ENCODE peak calls at places on chromosomes 3 and 15, in nine cellular contexts. O is CD4-positive, alpha-beta T cell; T is kidney; D is A549; C is PC-3; L is CD8-positive, alpha-beta T cell; B is right cardiac atrium; Q is esophagus squamous epithelium; F is stomach. U is an unnamed sample.
A peak's percentile ranks its signal among the peaks of the same experiment; 100 is the strongest.

GRCh38 chr15:38373016-38373415 is 80.9 kb upstream of the FAM98B start:
- DNase-seq in O (no peak), T (no peak), D (no peak), C (peak; percentile 23), L (no peak), B (no peak), Q (no peak), F (no peak), U (no peak)

GRCh38 chr3:147384210-147385058 is 21.9 kb downstream of the ZIC4 start:
- DNase-seq in O (no peak), T (no peak), D (no peak), C (no peak), L (no peak), B (no peak), Q (no peak), F (no peak), U (no peak)

GRCh38 chr15:58515807-58516206 is 84.0 kb downstream of the LIPC start:
- DNase-seq in O (no peak), T (no peak), D (no peak), C (no peak), L (no peak), B (no peak), Q (no peak), F (no peak), U (no peak)

GRCh38 chr15:74352393-74352910 is 15.0 kb downstream of the CYP11A1 start:
- DNase-seq in O (no peak), T (no peak), D (no peak), C (no peak), L (no peak), B (no peak), Q (no peak), F (no peak), U (no peak)

GRCh38 chr15:58433597-58434333 is 2.0 kb downstream of the LIPC start:
- DNase-seq in O (no peak), T (no peak), D (no peak), C (no peak), L (no peak), B (no peak), Q (no peak), F (no peak), U (no peak)

GRCh38 chr3:127377801-127378442 is 90.1 kb upstream of the PRR20G start:
- DNase-seq in O (no peak), T (peak; percentile 37), D (no peak), C (no peak), L (no peak), B (no peak), Q (no peak), F (no peak), U (no peak)

GRCh38 chr3:141250342-141250741 is 18.7 kb downstream of the PXYLP1 start:
- DNase-seq in O (no peak), T (no peak), D (no peak), C (no peak), L (no peak), B (no peak), Q (no peak), F (no peak), U (no peak)

GRCh38 chr15:39618063-39618823 is 37.4 kb downstream of the THBS1 start:
- DNase-seq in O (no peak), T (no peak), D (no peak), C (peak; percentile 56), L (no peak), B (no peak), Q (no peak), F (no peak), U (no peak)

GRCh38 chr3:69532828-69533219 is 146.9 kb upstream of the FRMD4B start:
- DNase-seq in O (no peak), T (no peak), D (no peak), C (no peak), L (no peak), B (no peak), Q (no peak), F (no peak), U (no peak)

GRCh38 chr3:124772081-124772831 is 42.0 kb downstream of the UMPS start:
- DNase-seq in O (no peak), T (peak; percentile 87), D (peak; percentile 70), C (no peak), L (no peak), B (peak; percentile 78), Q (no peak), F (no peak), U (no peak)

GRCh38 chr3:160180581-160181216 is 44.5 kb upstream of the C3orf80 start:
- DNase-seq in O (no peak), T (no peak), D (no peak), C (peak; percentile 46), L (no peak), B (no peak), Q (no peak), F (no peak), U (no peak)

GRCh38 chr15:70147178-70147760 is 49.6 kb upstream of the TLE3 start:
- DNase-seq in O (no peak), T (peak; percentile 17), D (no peak), C (no peak), L (no peak), B (no peak), Q (no peak), F (no peak), U (no peak)
- H3K27ac ChIP-seq in O (no peak overlapping the region), T (no peak overlapping the region), D (no peak overlapping the region), C (no peak overlapping the region), L (no peak overlapping the region), B (no peak overlapping the region), Q (no peak overlapping the region), F (no peak overlapping the region), U (no peak overlapping the region)

DNA sequence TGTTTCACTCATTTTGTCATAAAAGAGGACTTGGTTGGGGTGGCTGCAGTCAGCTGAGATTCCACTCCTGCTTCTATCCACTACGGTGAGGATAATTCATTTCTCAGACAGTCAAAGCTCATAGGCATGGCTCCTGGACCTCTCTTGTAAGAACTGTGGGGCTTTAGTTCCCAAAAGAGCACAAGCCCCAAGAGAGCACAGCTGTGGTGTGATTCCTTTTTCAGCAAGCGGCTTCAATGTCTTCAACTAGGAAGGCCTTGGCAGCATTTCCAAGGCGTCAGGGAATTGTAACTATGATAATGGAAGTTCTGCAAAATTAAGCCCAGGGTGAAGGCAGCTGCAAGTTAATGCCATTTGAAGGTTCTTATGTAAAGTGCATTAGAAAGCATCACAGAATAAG is 657.1 kb downstream of the GRM7 start:
- DNase-seq in O (no peak), T (no peak), D (no peak), C (no peak), L (no peak), B (no peak), Q (no peak), F (no peak), U (no peak)
- H3K9me3 ChIP-seq in O (no peaks in the 10 kb centered on the region), T (no peaks in the 10 kb centered on the region), D (no peaks in the 10 kb centered on the region), C (peaks cover 15% of the 10 kb centered on the region), L (no peaks in the 10 kb centered on the region), B (no peaks in the 10 kb centered on the region), Q (no peaks in the 10 kb centered on the region), F (no peaks in the 10 kb centered on the region), U (peaks cover 33% of the 10 kb centered on the region)

GRCh38 chr3:154901263-154901662 is 178.9 kb upstream of the MME start:
- DNase-seq in O (no peak), T (no peak), D (no peak), C (no peak), L (no peak), B (no peak), Q (no peak), F (no peak), U (no peak)
- H3K27ac ChIP-seq in O (no peak overlapping the region), T (no peak overlapping the region), D (no peak overlapping the region), C (no peak overlapping the region), L (no peak overlapping the region), B (no peak overlapping the region), Q (no peak overlapping the region), F (no peak overlapping the region), U (no peak overlapping the region)

GRCh38 chr15:56234804-56235203 is 8.9 kb downstream of the RFX7 start:
- DNase-seq in O (no peak), T (no peak), D (no peak), C (no peak), L (no peak), B (no peak), Q (no peak), F (no peak), U (no peak)
- H3K9me3 ChIP-seq in O (peaks cover 36% of the 10 kb centered on the region), T (peaks cover 6% of the 10 kb centered on the region), D (peaks cover 33% of the 10 kb centered on the region), C (no peaks in the 10 kb centered on the region), L (no peaks in the 10 kb centered on the region), B (peaks cover 6% of the 10 kb centered on the region), Q (no peaks in the 10 kb centered on the region), F (peaks cover 34% of the 10 kb centered on the region), U (peaks cover 10% of the 10 kb centered on the region)

DNA sequence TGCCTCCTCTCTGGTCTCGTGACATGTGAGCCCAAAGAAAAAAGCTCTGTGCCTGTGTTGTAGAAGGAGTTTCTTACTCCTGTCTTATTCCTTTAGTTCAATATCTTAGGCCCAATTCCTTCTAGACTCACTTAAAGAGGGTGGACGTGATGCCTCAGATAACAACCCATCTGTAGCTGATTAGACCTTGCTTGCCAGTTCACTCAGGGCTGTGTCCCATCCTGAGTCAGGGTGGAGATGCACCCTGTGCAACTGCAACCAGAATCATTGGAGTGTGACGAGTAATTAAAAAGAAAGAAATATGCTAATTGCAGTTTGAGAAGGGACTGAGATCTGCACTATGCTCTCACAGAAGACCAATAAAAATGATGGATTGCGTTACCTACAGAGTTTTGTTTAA is 82.9 kb downstream of the MOBP start:
- DNase-seq in O (no peak), T (no peak), D (no peak), C (no peak), L (no peak), B (no peak), Q (no peak), F (no peak), U (no peak)
- H3K27ac ChIP-seq in O (no peak overlapping the region), T (no peak overlapping the region), D (no peak overlapping the region), C (no peak overlapping the region), L (no peak overlapping the region), B (no peak overlapping the region), Q (no peak overlapping the region), F (no peak overlapping the region), U (no peak overlapping the region)

GRCh38 chr15:46409879-46410278 is 775.0 kb downstream of the SQOR start:
- DNase-seq in O (no peak), T (no peak), D (no peak), C (no peak), L (no peak), B (no peak), Q (no peak), F (no peak), U (no peak)

GRCh38 chr15:46416544-46416943 is 781.7 kb downstream of the SQOR start:
- DNase-seq in O (no peak), T (no peak), D (no peak), C (no peak), L (no peak), B (no peak), Q (no peak), F (no peak), U (no peak)

GRCh38 chr15:46410681-46411080 is 775.9 kb downstream of the SQOR start:
- DNase-seq in O (no peak), T (no peak), D (no peak), C (no peak), L (no peak), B (no peak), Q (no peak), F (no peak), U (no peak)

GRCh38 chr15:46411900-46412299 is 777.1 kb downstream of the SQOR start:
- DNase-seq in O (no peak), T (no peak), D (no peak), C (no peak), L (no peak), B (no peak), Q (no peak), F (no peak), U (no peak)

DNA sequence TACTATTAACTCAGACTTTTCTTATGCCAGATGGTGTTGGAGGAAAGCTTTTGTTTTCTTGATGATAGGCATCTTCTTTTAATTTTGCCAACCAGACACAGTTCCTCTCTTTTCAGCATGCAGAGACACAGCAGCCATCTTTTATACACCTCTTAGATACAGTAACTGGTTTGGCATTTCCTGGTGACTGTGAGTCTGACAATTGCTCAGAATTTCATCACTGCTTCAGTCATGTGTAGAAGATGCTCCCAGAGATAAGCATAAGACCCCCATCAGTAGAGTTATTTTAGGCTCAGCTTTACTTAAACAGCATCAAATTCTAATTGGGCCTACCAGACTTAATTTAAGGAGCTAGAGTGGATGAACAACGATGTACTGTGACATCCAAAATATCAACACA is 779.0 kb downstream of the SQOR start:
- DNase-seq in O (no peak), T (no peak), D (no peak), C (peak; percentile 12), L (no peak), B (no peak), Q (no peak), F (no peak), U (no peak)
- H3K9me3 ChIP-seq in O (no peaks in the 10 kb centered on the region), T (no peaks in the 10 kb centered on the region), D (no peaks in the 10 kb centered on the region), C (no peaks in the 10 kb centered on the region), L (no peaks in the 10 kb centered on the region), B (no peaks in the 10 kb centered on the region), Q (no peaks in the 10 kb centered on the region), F (no peaks in the 10 kb centered on the region), U (peaks cover 4% of the 10 kb centered on the region)